ENCODE peak calls at places on chromosome 17, in six cellular contexts. One of them, this sample, is unnamed.

GRCh38 chr17:4796550-4796915 is 569 bp downstream of the PSMB6 start:
- DNase-seq in LHCN-M2: peak; percentile 29
- DNase-seq in NCI-H774: no peak
- DNase-seq in sigmoid colon: no peak
- DNase-seq in NCI-H1694 treated with DMSO at 0.1 percent for 48 hours: peak; percentile 14
- DNase-seq in mesothelial cell of epicardium: no peak
- DNase-seq in this sample: no peak

GRCh38 chr17:59842901-59843652 is 49.7 kb downstream of the TUBD1 start:
- DNase-seq in LHCN-M2: peak; percentile 93
- DNase-seq in NCI-H774: no peak
- DNase-seq in sigmoid colon: peak; percentile 65
- DNase-seq in NCI-H1694 treated with DMSO at 0.1 percent for 48 hours: no peak
- DNase-seq in mesothelial cell of epicardium: no peak
- DNase-seq in this sample: peak; percentile 89

GRCh38 chr17:81960130-81960958 is 643 bp downstream of the NOTUM start:
- DNase-seq in LHCN-M2: no peak
- DNase-seq in NCI-H774: no peak
- DNase-seq in sigmoid colon: peak; percentile 51
- DNase-seq in NCI-H1694 treated with DMSO at 0.1 percent for 48 hours: no peak
- DNase-seq in mesothelial cell of epicardium: no peak
- DNase-seq in this sample: no peak

GRCh38 chr17:35804658-35805192 is 4.6 kb upstream of the TAF15 start:
- DNase-seq in LHCN-M2: peak; percentile 91
- DNase-seq in NCI-H774: peak; percentile 56
- DNase-seq in sigmoid colon: peak; percentile 73
- DNase-seq in NCI-H1694 treated with DMSO at 0.1 percent for 48 hours: peak; percentile 97
- DNase-seq in mesothelial cell of epicardium: no peak
- DNase-seq in this sample: peak; percentile 91

GRCh38 chr17:82582208-82582607 is 62.7 kb downstream of the FOXK2 start:
- DNase-seq in LHCN-M2: no peak
- DNase-seq in NCI-H774: no peak
- DNase-seq in sigmoid colon: no peak
- DNase-seq in NCI-H1694 treated with DMSO at 0.1 percent for 48 hours: no peak
- DNase-seq in mesothelial cell of epicardium: no peak
- DNase-seq in this sample: no peak

GRCh38 chr17:15944720-15945492 is at the start of gene ADORA2B:
- DNase-seq in LHCN-M2: peak; percentile 79
- DNase-seq in NCI-H774: peak; percentile 1
- DNase-seq in sigmoid colon: peak; percentile 78
- DNase-seq in NCI-H1694 treated with DMSO at 0.1 percent for 48 hours: peak; percentile 11
- DNase-seq in mesothelial cell of epicardium: peak; percentile 69
- DNase-seq in this sample: no peak

GRCh38 chr17:48637323-48638260 is 11.4 kb upstream of the HOXB9 start:
- DNase-seq in LHCN-M2: peak; percentile 94
- DNase-seq in NCI-H774: no peak
- DNase-seq in sigmoid colon: peak; percentile 38
- DNase-seq in NCI-H1694 treated with DMSO at 0.1 percent for 48 hours: no peak
- DNase-seq in mesothelial cell of epicardium: no peak
- DNase-seq in this sample: no peak

GRCh38 chr17:82445542-82445941 is 5.0 kb downstream of the CYBC1 start:
- DNase-seq in LHCN-M2: no peak
- DNase-seq in NCI-H774: no peak
- DNase-seq in sigmoid colon: no peak
- DNase-seq in NCI-H1694 treated with DMSO at 0.1 percent for 48 hours: no peak
- DNase-seq in mesothelial cell of epicardium: no peak
- DNase-seq in this sample: no peak

GRCh38 chr17:7589891-7590611 is at the start of gene SOX15:
- DNase-seq in LHCN-M2: peak; percentile 78
- DNase-seq in NCI-H774: no peak
- DNase-seq in sigmoid colon: no peak
- DNase-seq in NCI-H1694 treated with DMSO at 0.1 percent for 48 hours: no peak
- DNase-seq in mesothelial cell of epicardium: no peak
- DNase-seq in this sample: no peak

GRCh38 chr17:67260051-67260987 is 15.3 kb upstream of the HELZ start:
- DNase-seq in LHCN-M2: peak; percentile 70
- DNase-seq in NCI-H774: no peak
- DNase-seq in sigmoid colon: peak; percentile 77
- DNase-seq in NCI-H1694 treated with DMSO at 0.1 percent for 48 hours: no peak
- DNase-seq in mesothelial cell of epicardium: no peak
- DNase-seq in this sample: peak; percentile 50

GRCh38 chr17:77364941-77365583 is 224.3 kb downstream of the SEC14L1 start:
- DNase-seq in LHCN-M2: no peak
- DNase-seq in NCI-H774: no peak
- DNase-seq in sigmoid colon: no peak
- DNase-seq in NCI-H1694 treated with DMSO at 0.1 percent for 48 hours: no peak
- DNase-seq in mesothelial cell of epicardium: no peak
- DNase-seq in this sample: no peak

GRCh38 chr17:59366040-59366757 is 34.7 kb downstream of the YPEL2 start:
- DNase-seq in LHCN-M2: peak; percentile 19
- DNase-seq in NCI-H774: peak; percentile 19
- DNase-seq in sigmoid colon: no peak
- DNase-seq in NCI-H1694 treated with DMSO at 0.1 percent for 48 hours: peak; percentile 46
- DNase-seq in mesothelial cell of epicardium: no peak
- DNase-seq in this sample: no peak

GRCh38 chr17:71926746-71927398 is 193.9 kb upstream of the SOX9 start:
- DNase-seq in LHCN-M2: peak; percentile 89
- DNase-seq in NCI-H774: no peak
- DNase-seq in sigmoid colon: no peak
- DNase-seq in NCI-H1694 treated with DMSO at 0.1 percent for 48 hours: no peak
- DNase-seq in mesothelial cell of epicardium: no peak
- DNase-seq in this sample: no peak

GRCh38 chr17:2689411-2690164 is 22.0 kb downstream of the CLUH start:
- DNase-seq in LHCN-M2: no peak
- DNase-seq in NCI-H774: no peak
- DNase-seq in sigmoid colon: peak; percentile 64
- DNase-seq in NCI-H1694 treated with DMSO at 0.1 percent for 48 hours: no peak
- DNase-seq in mesothelial cell of epicardium: no peak
- DNase-seq in this sample: no peak

GRCh38 chr17:27384261-27384701 is 72.0 kb upstream of the KSR1 start:
- DNase-seq in LHCN-M2: peak; percentile 100
- DNase-seq in NCI-H774: no peak
- DNase-seq in sigmoid colon: peak; percentile 89
- DNase-seq in NCI-H1694 treated with DMSO at 0.1 percent for 48 hours: peak; percentile 20
- DNase-seq in mesothelial cell of epicardium: no peak
- DNase-seq in this sample: peak; percentile 70

GRCh38 chr17:72978593-72979218 is 113.8 kb downstream of the SLC39A11 start:
- DNase-seq in LHCN-M2: no peak
- DNase-seq in NCI-H774: no peak
- DNase-seq in sigmoid colon: no peak
- DNase-seq in NCI-H1694 treated with DMSO at 0.1 percent for 48 hours: no peak
- DNase-seq in mesothelial cell of epicardium: no peak
- DNase-seq in this sample: no peak

GRCh38 chr17:65449495-65449894 is 112.0 kb downstream of the AXIN2 start:
- DNase-seq in LHCN-M2: no peak
- DNase-seq in NCI-H774: no peak
- DNase-seq in sigmoid colon: no peak
- DNase-seq in NCI-H1694 treated with DMSO at 0.1 percent for 48 hours: no peak
- DNase-seq in mesothelial cell of epicardium: no peak
- DNase-seq in this sample: no peak

GRCh38 chr17:51275381-51275780 is 15.0 kb downstream of the UTP18 start:
- DNase-seq in LHCN-M2: peak; percentile 75
- DNase-seq in NCI-H774: no peak
- DNase-seq in sigmoid colon: no peak
- DNase-seq in NCI-H1694 treated with DMSO at 0.1 percent for 48 hours: no peak
- DNase-seq in mesothelial cell of epicardium: no peak
- DNase-seq in this sample: peak; percentile 61

GRCh38 chr17:51166987-51167931 is 1.0 kb downstream of the NME2 start:
- DNase-seq in LHCN-M2: peak; percentile 35
- DNase-seq in NCI-H774: peak; percentile 58
- DNase-seq in sigmoid colon: no peak
- DNase-seq in NCI-H1694 treated with DMSO at 0.1 percent for 48 hours: peak; percentile 38
- DNase-seq in mesothelial cell of epicardium: peak; percentile 80
- DNase-seq in this sample: no peak

GRCh38 chr17:40730974-40731373 is 24.2 kb downstream of the KRT25 start:
- DNase-seq in LHCN-M2: no peak
- DNase-seq in NCI-H774: no peak
- DNase-seq in sigmoid colon: no peak
- DNase-seq in NCI-H1694 treated with DMSO at 0.1 percent for 48 hours: no peak
- DNase-seq in mesothelial cell of epicardium: no peak
- DNase-seq in this sample: no peak

GRCh38 chr17:8649157-8650118 is 18.9 kb upstream of the MYH10 start:
- DNase-seq in LHCN-M2: peak; percentile 38
- DNase-seq in NCI-H774: no peak
- DNase-seq in sigmoid colon: peak; percentile 75
- DNase-seq in NCI-H1694 treated with DMSO at 0.1 percent for 48 hours: no peak
- DNase-seq in mesothelial cell of epicardium: no peak
- DNase-seq in this sample: peak; percentile 82

GRCh38 chr17:47812146-47812920 is 9.3 kb downstream of the OSBPL7 start:
- DNase-seq in LHCN-M2: no peak
- DNase-seq in NCI-H774: no peak
- DNase-seq in sigmoid colon: peak; percentile 55
- DNase-seq in NCI-H1694 treated with DMSO at 0.1 percent for 48 hours: no peak
- DNase-seq in mesothelial cell of epicardium: no peak
- DNase-seq in this sample: no peak

GRCh38 chr17:48593126-48593829 is at the start of gene HOXB5:
- DNase-seq in LHCN-M2: no peak
- DNase-seq in NCI-H774: no peak
- DNase-seq in sigmoid colon: no peak
- DNase-seq in NCI-H1694 treated with DMSO at 0.1 percent for 48 hours: peak; percentile 31
- DNase-seq in mesothelial cell of epicardium: peak; percentile 67
- DNase-seq in this sample: no peak

GRCh38 chr17:77698903-77699615 is 259.4 kb upstream of the TNRC6C start:
- DNase-seq in LHCN-M2: no peak
- DNase-seq in NCI-H774: no peak
- DNase-seq in sigmoid colon: no peak
- DNase-seq in NCI-H1694 treated with DMSO at 0.1 percent for 48 hours: no peak
- DNase-seq in mesothelial cell of epicardium: peak; percentile 31
- DNase-seq in this sample: no peak

GRCh38 chr17:39527220-39527813 is 66.0 kb downstream of the CDK12 start:
- DNase-seq in LHCN-M2: peak; percentile 12
- DNase-seq in NCI-H774: no peak
- DNase-seq in sigmoid colon: no peak
- DNase-seq in NCI-H1694 treated with DMSO at 0.1 percent for 48 hours: peak; percentile 60
- DNase-seq in mesothelial cell of epicardium: no peak
- DNase-seq in this sample: no peak

GRCh38 chr17:78362671-78363070 is 2.8 kb upstream of the SOCS3 start:
- DNase-seq in LHCN-M2: no peak
- DNase-seq in NCI-H774: no peak
- DNase-seq in sigmoid colon: no peak
- DNase-seq in NCI-H1694 treated with DMSO at 0.1 percent for 48 hours: no peak
- DNase-seq in mesothelial cell of epicardium: no peak
- DNase-seq in this sample: no peak

GRCh38 chr17:29196784-29197515 is 16.8 kb upstream of the MYO18A start:
- DNase-seq in LHCN-M2: no peak
- DNase-seq in NCI-H774: no peak
- DNase-seq in sigmoid colon: no peak
- DNase-seq in NCI-H1694 treated with DMSO at 0.1 percent for 48 hours: no peak
- DNase-seq in mesothelial cell of epicardium: no peak
- DNase-seq in this sample: no peak

GRCh38 chr17:44757045-44757917 is 1.5 kb upstream of the ADAM11 start:
- DNase-seq in LHCN-M2: no peak
- DNase-seq in NCI-H774: no peak
- DNase-seq in sigmoid colon: no peak
- DNase-seq in NCI-H1694 treated with DMSO at 0.1 percent for 48 hours: no peak
- DNase-seq in mesothelial cell of epicardium: no peak
- DNase-seq in this sample: no peak

GRCh38 chr17:48328457-48328856 is 101.6 kb downstream of the SKAP1 start:
- DNase-seq in LHCN-M2: no peak
- DNase-seq in NCI-H774: no peak
- DNase-seq in sigmoid colon: no peak
- DNase-seq in NCI-H1694 treated with DMSO at 0.1 percent for 48 hours: no peak
- DNase-seq in mesothelial cell of epicardium: no peak
- DNase-seq in this sample: no peak

GRCh38 chr17:75289832-75290337 is 652 bp upstream of the SLC25A19 start:
- DNase-seq in LHCN-M2: peak; percentile 70
- DNase-seq in NCI-H774: peak; percentile 31
- DNase-seq in sigmoid colon: peak; percentile 84
- DNase-seq in NCI-H1694 treated with DMSO at 0.1 percent for 48 hours: no peak
- DNase-seq in mesothelial cell of epicardium: no peak
- DNase-seq in this sample: no peak

This sample was measured in AG09319.